ENCODE peak calls at places on chromosomes 7 and 10, in four cellular contexts. V is Panc1, O is WERI-Rb-1, M is lower lobe of right lung. D is an unnamed sample.
A peak's percentile ranks its signal among the peaks of the same experiment; 100 is the strongest.

GRCh38 chr10:76902949-76903348 is 734.7 kb downstream of the KCNMA1 start:
- DNase-seq in V (no peak), O (peak; percentile 80), M (peak; percentile 47), D (peak; percentile 56)

GRCh38 chr7:38000272-38000671 is 79.8 kb downstream of the EPDR1 start:
- DNase-seq in V (no peak), O (no peak), M (no peak), D (no peak)

GRCh38 chr10:100930368-100930767 is 17.6 kb downstream of the SLF2 start:
- DNase-seq in V (no peak), O (no peak), M (no peak), D (no peak)

GRCh38 chr7:128059143-128059975 is 28.1 kb upstream of the LRRC4 start:
- DNase-seq in V (no peak), O (no peak), M (no peak), D (no peak)

GRCh38 chr10:43196131-43196980 is 58.1 kb downstream of the CSGALNACT2 start:
- DNase-seq in V (no peak), O (no peak), M (peak; percentile 30), D (no peak)

GRCh38 chr10:79380125-79380917 is 33.1 kb downstream of the PPIF start:
- DNase-seq in V (no peak), O (peak; percentile 5), M (peak; percentile 45), D (peak; percentile 51)

GRCh38 chr10:3043512-3044368 is 23.6 kb upstream of the PFKP start:
- DNase-seq in V (peak; percentile 25), O (peak; percentile 74), M (peak; percentile 64), D (peak; percentile 72)

GRCh38 chr7:130907439-130907838 is 173.4 kb upstream of the KLF14 start:
- DNase-seq in V (no peak), O (no peak), M (no peak), D (no peak)

GRCh38 chr7:151007469-151007898 is 16.7 kb downstream of the NOS3 start:
- DNase-seq in V (no peak), O (no peak), M (no peak), D (no peak)

GRCh38 chr7:117659453-117660086 is 179.7 kb downstream of the CFTR start:
- DNase-seq in V (no peak), O (no peak), M (no peak), D (no peak)

GRCh38 chr10:30062090-30062489 is 2.7 kb upstream of the JCAD start:
- DNase-seq in V (no peak), O (no peak), M (no peak), D (no peak)

GRCh38 chr10:87895430-87895829 is 32.0 kb downstream of the PTEN start:
- DNase-seq in V (no peak), O (no peak), M (no peak), D (no peak)

GRCh38 chr10:100347568-100348195 is 649 bp downstream of the SCD start:
- DNase-seq in V (no peak), O (peak; percentile 36), M (no peak), D (peak; percentile 28)

GRCh38 chr7:24340727-24341126 is 56.7 kb downstream of the NPY start:
- DNase-seq in V (no peak), O (no peak), M (no peak), D (no peak)

GRCh38 chr10:88111294-88111693 is 247.9 kb downstream of the PTEN start:
- DNase-seq in V (no peak), O (no peak), M (no peak), D (no peak)

GRCh38 chr7:1122832-1123501 is 35.1 kb downstream of the GPER1 start:
- DNase-seq in V (no peak), O (no peak), M (peak; percentile 43), D (no peak)
- H3K4me3 ChIP-seq in V (no peak overlapping the region), O (no peak overlapping the region), M (no peak overlapping the region), D (no peak overlapping the region)

GRCh38 chr10:8498881-8499280 is 444.4 kb downstream of the GATA3 start:
- DNase-seq in V (no peak), O (no peak), M (no peak), D (no peak)
- H3K27me3 ChIP-seq in V (no peaks in the 10 kb centered on the region), O (no peaks in the 10 kb centered on the region), M (no peaks in the 10 kb centered on the region), D (no peaks in the 10 kb centered on the region)

GRCh38 chr7:82430518-82431465 is 12.8 kb downstream of the CACNA2D1 start:
- DNase-seq in V (no peak), O (no peak), M (no peak), D (no peak)

GRCh38 chr7:82423446-82423845 is 20.1 kb downstream of the CACNA2D1 start:
- DNase-seq in V (no peak), O (no peak), M (no peak), D (no peak)

GRCh38 chr7:82429408-82429807 is 14.2 kb downstream of the CACNA2D1 start:
- DNase-seq in V (no peak), O (no peak), M (no peak), D (no peak)

GRCh38 chr7:82433507-82433906 is 10.1 kb downstream of the CACNA2D1 start:
- DNase-seq in V (no peak), O (no peak), M (no peak), D (no peak)

DNA sequence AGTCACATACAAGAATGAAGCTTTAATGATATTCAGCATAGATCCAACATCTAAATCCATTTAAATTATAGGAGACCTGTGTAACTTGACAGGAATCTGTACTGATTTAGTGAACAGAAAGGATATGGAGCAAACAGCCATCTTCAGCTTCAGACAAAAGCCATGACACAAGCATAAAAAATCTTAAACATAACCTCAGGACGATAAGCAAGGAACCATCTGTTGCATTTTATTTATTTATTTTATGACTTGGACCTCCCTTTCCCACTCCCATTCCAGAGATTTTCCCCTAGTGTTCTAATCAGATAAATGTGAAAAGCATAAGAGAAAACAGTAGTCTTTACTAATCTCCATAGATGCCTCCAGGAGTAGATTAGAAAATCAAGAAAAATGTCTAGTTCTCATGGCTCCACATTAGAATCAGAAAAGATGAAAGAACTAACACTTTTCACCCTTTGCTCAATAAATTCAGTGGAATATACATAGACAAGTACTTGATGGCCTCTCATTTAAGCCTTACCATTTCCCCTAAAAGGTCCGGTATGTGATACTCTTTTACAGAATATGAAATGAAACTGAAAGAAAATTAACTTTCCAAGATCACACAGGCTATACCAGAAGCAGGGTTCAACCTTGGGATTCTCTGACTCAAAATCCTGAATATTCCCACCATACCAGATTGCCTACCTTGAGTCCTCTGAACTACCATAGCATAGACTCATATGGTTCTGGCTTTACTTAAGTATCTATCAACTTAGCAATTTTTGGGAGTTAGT is 15.2 kb downstream of the CACNA2D1 start:
- DNase-seq in V (no peak), O (no peak), M (no peak), D (no peak)
- TF ChIP-seq CTCF in V (no peak), O (no peak), M (no peak), D (no peak)

DNA sequence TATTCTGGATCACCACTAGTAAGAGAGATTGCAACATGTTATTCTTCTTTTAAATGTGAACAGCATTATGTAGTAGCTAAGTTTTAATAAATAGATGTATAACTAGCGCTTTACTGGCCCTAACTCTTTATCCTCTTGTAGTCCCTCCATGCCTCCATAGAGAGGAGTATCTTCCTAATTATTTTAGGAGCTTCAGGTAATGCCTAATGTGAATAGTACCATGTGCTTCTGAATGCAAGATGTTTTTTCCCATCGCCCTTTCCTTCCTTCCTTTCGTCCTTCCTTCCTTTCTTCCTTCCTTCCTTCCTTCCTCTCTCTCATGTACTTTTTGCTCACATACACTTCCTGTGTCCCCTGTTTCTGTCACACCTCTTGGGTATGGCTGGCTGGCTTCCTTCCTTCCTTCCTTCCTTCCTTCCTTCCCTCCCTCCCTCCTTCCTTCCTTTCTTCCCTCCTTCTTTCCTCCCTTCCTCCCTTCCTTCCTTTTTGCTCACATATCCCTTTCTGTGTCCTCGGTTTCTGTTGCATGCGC is 290.7 kb downstream of the HDAC9 start:
- DNase-seq in V (no peak), O (no peak), M (no peak), D (no peak)
- H3K4me3 ChIP-seq in V (no peak overlapping the region), O (no peak overlapping the region), M (no peak overlapping the region), D (no peak overlapping the region)

GRCh38 chr10:89373916-89374711 is 3.7 kb upstream of the IFIT1B start:
- DNase-seq in V (peak; percentile 78), O (no peak), M (peak; percentile 62), D (peak; percentile 89)
- H3K27me3 ChIP-seq in V (no peaks in the 10 kb centered on the region), O (no peaks in the 10 kb centered on the region), M (no peaks in the 10 kb centered on the region), D (no peaks in the 10 kb centered on the region)